ENCODE peak calls at places on chromosome 9, in five cellular contexts. T, U, A, B and C are unnamed samples.
A peak's percentile ranks its signal among the peaks of the same experiment; 100 is the strongest.

GRCh38 chr9:129140397-129141065 is 29.3 kb downstream of the PTPA start:
- DNase-seq in T (no peak), A (no peak), B (no peak), U (no peak), C (no peak)

GRCh38 chr9:34096751-34097150 is 29.7 kb downstream of the DCAF12 start:
- DNase-seq in B (no peak), T (no peak), U (no peak), A (no peak), C (no peak)

GRCh38 chr9:120366646-120367019 is 213.3 kb downstream of the CDK5RAP2 start:
- DNase-seq in U (peak; percentile 62), B (no peak), A (peak; percentile 91), T (no peak), C (no peak)

GRCh38 chr9:34457266-34458012 is 931 bp downstream of the FAM219A start:
- DNase-seq in B (no peak), T (no peak), U (peak; percentile 24), A (peak; percentile 76), C (peak; percentile 71)

GRCh38 chr9:130845901-130846381 is 10.9 kb downstream of the ABL1 start:
- DNase-seq in B (no peak), T (no peak), U (no peak), A (peak; percentile 33), C (no peak)

GRCh38 chr9:129509508-129509907 is 111.4 kb downstream of the C9orf50 start:
- DNase-seq in U (peak; percentile 77), A (peak; percentile 65), B (no peak), T (no peak), C (no peak)

GRCh38 chr9:96725576-96725975 is 52.3 kb downstream of the ZNF510 start:
- DNase-seq in U (no peak), B (no peak), T (no peak), A (no peak), C (no peak)

GRCh38 chr9:3856592-3856991 is 330.8 kb upstream of the RFX3 start:
- DNase-seq in T (no peak), A (no peak), U (no peak), B (no peak), C (no peak)

GRCh38 chr9:108382267-108382666 is 473.5 kb downstream of the ACTL7B start:
- DNase-seq in T (no peak), B (no peak), A (no peak), U (no peak), C (no peak)

GRCh38 chr9:81490605-81491331 is 198.6 kb downstream of the TLE1 start:
- DNase-seq in T (no peak), B (no peak), U (no peak), A (peak; percentile 64), C (no peak)

GRCh38 chr9:33290994-33291397 is 680 bp downstream of the NFX1 start:
- DNase-seq in A (no peak), B (no peak), U (peak; percentile 45), T (no peak), C (no peak)

GRCh38 chr9:23826120-23826629 is at the start of gene ELAVL2:
- DNase-seq in U (peak; percentile 64), A (peak; percentile 90), B (no peak), T (peak; percentile 18), C (peak; percentile 70)

GRCh38 chr9:136711751-136712689 is at the start of gene DIPK1B:
- DNase-seq in A (no peak), U (no peak), T (no peak), B (no peak), C (peak; percentile 60)

GRCh38 chr9:37801287-37801850 is 772 bp downstream of the DCAF10 start:
- DNase-seq in U (no peak), T (peak; percentile 14), A (peak; percentile 32), B (no peak), C (no peak)

GRCh38 chr9:109830587-109830986 is 50.6 kb downstream of the PALM2AKAP2 start:
- DNase-seq in A (no peak), U (no peak), T (no peak), B (no peak), C (no peak)

GRCh38 chr9:133763272-133764183 is 25.4 kb upstream of the SARDH start:
- DNase-seq in B (no peak), T (no peak), A (peak; percentile 59), U (no peak), C (no peak)

GRCh38 chr9:109520475-109521132 is 22.5 kb upstream of the PTPN3 start:
- DNase-seq in U (no peak), B (no peak), T (peak; percentile 19), A (peak; percentile 76), C (peak; percentile 59)